ENCODE peak calls at places on chromosomes 5 and 9, in five cellular contexts. One of them, this sample, is unnamed.

GRCh38 chr5:1335540-1336095 is 9.3 kb downstream of the CLPTM1L start:
- DNase-seq in kidney: peak; percentile 54
- DNase-seq in fibroblast of mammary gland: no peak
- DNase-seq in epithelial cell of esophagus: no peak
- DNase-seq in body of pancreas: no peak
- DNase-seq in this sample: no peak

GRCh38 chr5:61304611-61305369 is 27.3 kb upstream of the ZSWIM6 start:
- DNase-seq in kidney: peak; percentile 56
- DNase-seq in fibroblast of mammary gland: peak; percentile 94
- DNase-seq in epithelial cell of esophagus: peak; percentile 100
- DNase-seq in body of pancreas: peak; percentile 38
- DNase-seq in this sample: peak; percentile 88

GRCh38 chr9:87120610-87121009 is 173.3 kb upstream of the GAS1 start:
- DNase-seq in kidney: no peak
- DNase-seq in fibroblast of mammary gland: no peak
- DNase-seq in epithelial cell of esophagus: no peak
- DNase-seq in body of pancreas: no peak
- DNase-seq in this sample: no peak

GRCh38 chr5:136040746-136041415 is 12.1 kb downstream of the TGFBI start:
- DNase-seq in kidney: no peak
- DNase-seq in fibroblast of mammary gland: no peak
- DNase-seq in epithelial cell of esophagus: no peak
- DNase-seq in body of pancreas: no peak
- DNase-seq in this sample: no peak

GRCh38 chr9:36976371-36977030 is 57.6 kb downstream of the PAX5 start:
- DNase-seq in kidney: no peak
- DNase-seq in fibroblast of mammary gland: peak; percentile 21
- DNase-seq in epithelial cell of esophagus: peak; percentile 96
- DNase-seq in body of pancreas: no peak
- DNase-seq in this sample: peak; percentile 36

GRCh38 chr9:127612993-127613954 is 1.2 kb downstream of the STXBP1 start:
- DNase-seq in kidney: peak; percentile 92
- DNase-seq in fibroblast of mammary gland: peak; percentile 65
- DNase-seq in epithelial cell of esophagus: peak; percentile 77
- DNase-seq in body of pancreas: peak; percentile 67
- DNase-seq in this sample: peak; percentile 77

GRCh38 chr5:154418344-154418820 is 27.4 kb upstream of the SAP30L start:
- DNase-seq in kidney: no peak
- DNase-seq in fibroblast of mammary gland: no peak
- DNase-seq in epithelial cell of esophagus: no peak
- DNase-seq in body of pancreas: no peak
- DNase-seq in this sample: no peak

GRCh38 chr5:121174351-121174750 is 677.3 kb upstream of the FTMT start:
- DNase-seq in kidney: no peak
- DNase-seq in fibroblast of mammary gland: peak; percentile 10
- DNase-seq in epithelial cell of esophagus: no peak
- DNase-seq in body of pancreas: no peak
- DNase-seq in this sample: no peak

GRCh38 chr5:111507276-111507675 is 5.1 kb downstream of the STARD4 start:
- DNase-seq in kidney: no peak
- DNase-seq in fibroblast of mammary gland: no peak
- DNase-seq in epithelial cell of esophagus: no peak
- DNase-seq in body of pancreas: no peak
- DNase-seq in this sample: no peak

GRCh38 chr9:135816179-135816970 is 91.0 kb downstream of the CAMSAP1 start:
- DNase-seq in kidney: no peak
- DNase-seq in fibroblast of mammary gland: no peak
- DNase-seq in epithelial cell of esophagus: no peak
- DNase-seq in body of pancreas: no peak
- DNase-seq in this sample: no peak

GRCh38 chr9:78430387-78430786 is 133.5 kb downstream of the PSAT1 start:
- DNase-seq in kidney: no peak
- DNase-seq in fibroblast of mammary gland: no peak
- DNase-seq in epithelial cell of esophagus: no peak
- DNase-seq in body of pancreas: no peak
- DNase-seq in this sample: no peak

GRCh38 chr5:94577466-94578245 is 40.7 kb downstream of the KIAA0825 start:
- DNase-seq in kidney: no peak
- DNase-seq in fibroblast of mammary gland: no peak
- DNase-seq in epithelial cell of esophagus: no peak
- DNase-seq in body of pancreas: no peak
- DNase-seq in this sample: no peak

GRCh38 chr9:29830815-29831214 is 2257.5 kb upstream of the C9orf72 start:
- DNase-seq in kidney: no peak
- DNase-seq in fibroblast of mammary gland: peak; percentile 9
- DNase-seq in epithelial cell of esophagus: peak; percentile 68
- DNase-seq in body of pancreas: peak; percentile 44
- DNase-seq in this sample: peak; percentile 53

GRCh38 chr5:78615697-78616096 is 32.9 kb downstream of the LHFPL2 start:
- DNase-seq in kidney: no peak
- DNase-seq in fibroblast of mammary gland: peak; percentile 42
- DNase-seq in epithelial cell of esophagus: peak; percentile 89
- DNase-seq in body of pancreas: no peak
- DNase-seq in this sample: peak; percentile 30

GRCh38 chr5:88727705-88728313 is 155.2 kb downstream of the MEF2C start:
- DNase-seq in kidney: no peak
- DNase-seq in fibroblast of mammary gland: peak; percentile 47
- DNase-seq in epithelial cell of esophagus: peak; percentile 41
- DNase-seq in body of pancreas: no peak
- DNase-seq in this sample: peak; percentile 16

GRCh38 chr5:179427032-179427675 is 81.9 kb upstream of the ADAMTS2 start:
- DNase-seq in kidney: peak; percentile 64
- DNase-seq in fibroblast of mammary gland: no peak
- DNase-seq in epithelial cell of esophagus: no peak
- DNase-seq in body of pancreas: no peak
- DNase-seq in this sample: no peak

GRCh38 chr5:45038366-45038987 is 229.7 kb downstream of the MRPS30 start:
- DNase-seq in kidney: no peak
- DNase-seq in fibroblast of mammary gland: peak; percentile 36
- DNase-seq in epithelial cell of esophagus: peak; percentile 43
- DNase-seq in body of pancreas: no peak
- DNase-seq in this sample: no peak

GRCh38 chr5:891837-892389 is 688 bp downstream of the BRD9 start:
- DNase-seq in kidney: no peak
- DNase-seq in fibroblast of mammary gland: peak; percentile 8
- DNase-seq in epithelial cell of esophagus: peak; percentile 29
- DNase-seq in body of pancreas: peak; percentile 28
- DNase-seq in this sample: no peak

GRCh38 chr5:172910828-172911627 is 48.2 kb upstream of the RPL26L1 start:
- DNase-seq in kidney: peak; percentile 89
- DNase-seq in fibroblast of mammary gland: peak; percentile 98
- DNase-seq in epithelial cell of esophagus: no peak
- DNase-seq in body of pancreas: peak; percentile 59
- DNase-seq in this sample: peak; percentile 85

GRCh38 chr9:133303266-133304157 is 28.5 kb upstream of the ABO start:
- DNase-seq in kidney: no peak
- DNase-seq in fibroblast of mammary gland: no peak
- DNase-seq in epithelial cell of esophagus: no peak
- DNase-seq in body of pancreas: no peak
- DNase-seq in this sample: no peak

GRCh38 chr9:135474915-135475314 is 4.7 kb upstream of the PPP1R26 start:
- DNase-seq in kidney: peak; percentile 76
- DNase-seq in fibroblast of mammary gland: no peak
- DNase-seq in epithelial cell of esophagus: no peak
- DNase-seq in body of pancreas: peak; percentile 30
- DNase-seq in this sample: peak; percentile 37

GRCh38 chr9:14320272-14321245 is 6.6 kb upstream of the NFIB start:
- DNase-seq in kidney: no peak
- DNase-seq in fibroblast of mammary gland: peak; percentile 99
- DNase-seq in epithelial cell of esophagus: peak; percentile 80
- DNase-seq in body of pancreas: peak; percentile 54
- DNase-seq in this sample: peak; percentile 78

GRCh38 chr9:14323083-14323968 is 9.4 kb upstream of the NFIB start:
- DNase-seq in kidney: no peak
- DNase-seq in fibroblast of mammary gland: no peak
- DNase-seq in epithelial cell of esophagus: no peak
- DNase-seq in body of pancreas: no peak
- DNase-seq in this sample: no peak

GRCh38 chr9:14323969-14324366 is 10.0 kb upstream of the NFIB start:
- DNase-seq in kidney: no peak
- DNase-seq in fibroblast of mammary gland: no peak
- DNase-seq in epithelial cell of esophagus: no peak
- DNase-seq in body of pancreas: no peak
- DNase-seq in this sample: no peak

GRCh38 chr9:14321517-14322125 is 7.7 kb upstream of the NFIB start:
- DNase-seq in kidney: no peak
- DNase-seq in fibroblast of mammary gland: peak; percentile 78
- DNase-seq in epithelial cell of esophagus: no peak
- DNase-seq in body of pancreas: no peak
- DNase-seq in this sample: no peak

GRCh38 chr9:14322211-14323082 is 8.5 kb upstream of the NFIB start:
- DNase-seq in kidney: peak; percentile 96
- DNase-seq in fibroblast of mammary gland: peak; percentile 83
- DNase-seq in epithelial cell of esophagus: peak; percentile 96
- DNase-seq in body of pancreas: peak; percentile 93
- DNase-seq in this sample: peak; percentile 63
- TF ChIP-seq CTCF in kidney: peak; percentile 44
- TF ChIP-seq CTCF in fibroblast of mammary gland: peak; percentile 4
- TF ChIP-seq CTCF in epithelial cell of esophagus: peak; percentile 28
- TF ChIP-seq CTCF in body of pancreas: peak; percentile 92
- TF ChIP-seq CTCF in this sample: peak; percentile 72

GRCh38 chr9:69236188-69236587 is 62.1 kb downstream of the TJP2 start:
- DNase-seq in kidney: no peak
- DNase-seq in fibroblast of mammary gland: no peak
- DNase-seq in epithelial cell of esophagus: no peak
- DNase-seq in body of pancreas: no peak
- DNase-seq in this sample: no peak
- TF ChIP-seq CTCF in kidney: no peak
- TF ChIP-seq CTCF in fibroblast of mammary gland: no peak
- TF ChIP-seq CTCF in epithelial cell of esophagus: no peak
- TF ChIP-seq CTCF in body of pancreas: no peak
- TF ChIP-seq CTCF in this sample: no peak

GRCh38 chr9:90870646-90871326 is 69.2 kb downstream of the SYK start:
- DNase-seq in kidney: no peak
- DNase-seq in fibroblast of mammary gland: peak; percentile 56
- DNase-seq in epithelial cell of esophagus: peak; percentile 59
- DNase-seq in body of pancreas: peak; percentile 58
- DNase-seq in this sample: peak; percentile 6
- TF ChIP-seq CTCF in kidney: peak; percentile 77
- TF ChIP-seq CTCF in fibroblast of mammary gland: peak; percentile 95
- TF ChIP-seq CTCF in epithelial cell of esophagus: peak; percentile 92
- TF ChIP-seq CTCF in body of pancreas: peak; percentile 81
- TF ChIP-seq CTCF in this sample: peak; percentile 92

DNA sequence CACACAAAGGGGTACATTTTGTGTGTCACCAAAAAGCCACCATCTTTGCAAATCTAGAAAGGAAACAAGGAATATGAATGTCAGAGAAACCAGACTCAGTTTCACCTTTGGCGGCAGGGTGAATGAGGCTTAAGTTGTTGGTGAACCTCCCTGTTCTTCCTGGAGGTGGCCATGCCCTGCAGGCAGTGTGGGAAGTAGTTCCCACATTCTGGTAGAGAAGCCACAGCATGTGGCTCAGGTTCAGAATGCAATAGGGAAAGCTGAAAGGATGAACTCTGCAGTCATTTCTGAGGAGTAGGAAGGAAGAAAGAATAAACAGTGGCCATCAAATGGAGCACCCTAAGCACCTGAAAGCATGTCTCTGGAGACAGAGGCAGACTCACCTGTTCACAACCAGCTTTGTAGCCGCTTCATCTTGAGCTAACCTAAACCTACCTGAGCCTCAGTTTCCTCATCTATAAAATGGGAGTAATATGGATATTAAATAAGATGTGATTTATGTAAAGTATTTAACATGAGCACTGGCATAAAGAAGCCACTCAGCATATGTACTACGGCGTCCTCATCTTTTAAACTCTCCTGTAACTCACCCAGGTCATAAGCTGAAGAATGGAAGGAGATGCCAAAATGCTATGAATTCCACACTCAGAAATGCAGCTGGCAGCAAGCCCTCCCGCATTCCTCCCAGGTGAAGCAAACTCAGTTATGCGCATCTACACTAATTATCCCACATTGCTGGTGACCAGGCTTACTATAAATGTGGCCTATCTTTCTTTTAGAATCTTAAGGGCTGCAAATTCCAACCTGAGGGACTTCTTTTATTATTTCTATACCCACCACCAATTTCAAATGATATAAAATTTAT is 86.0 kb downstream of the ZNF608 start:
- DNase-seq in kidney: no peak
- DNase-seq in fibroblast of mammary gland: peak; percentile 66
- DNase-seq in epithelial cell of esophagus: peak; percentile 88
- DNase-seq in body of pancreas: peak; percentile 68
- DNase-seq in this sample: no peak
- TF ChIP-seq CTCF in kidney: no peak
- TF ChIP-seq CTCF in fibroblast of mammary gland: no peak
- TF ChIP-seq CTCF in epithelial cell of esophagus: no peak
- TF ChIP-seq CTCF in body of pancreas: no peak
- TF ChIP-seq CTCF in this sample: no peak

GRCh38 chr5:34915139-34915855 is at the start of the genes BRIX1 and RAD1:
- DNase-seq in kidney: peak; percentile 99
- DNase-seq in fibroblast of mammary gland: peak; percentile 97
- DNase-seq in epithelial cell of esophagus: peak; percentile 99
- DNase-seq in body of pancreas: peak; percentile 98
- DNase-seq in this sample: peak; percentile 97

GRCh38 chr5:34918025-34918424 is 2.5 kb downstream of the BRIX1 start:
- DNase-seq in kidney: no peak
- DNase-seq in fibroblast of mammary gland: no peak
- DNase-seq in epithelial cell of esophagus: no peak
- DNase-seq in body of pancreas: no peak
- DNase-seq in this sample: no peak

GRCh38 chr5:34915856-34916192 is 313 bp downstream of the BRIX1 start:
- DNase-seq in kidney: no peak
- DNase-seq in fibroblast of mammary gland: no peak
- DNase-seq in epithelial cell of esophagus: no peak
- DNase-seq in body of pancreas: no peak
- DNase-seq in this sample: no peak

GRCh38 chr5:34914671-34915138 is 599 bp downstream of the RAD1 start:
- DNase-seq in kidney: peak; percentile 80
- DNase-seq in fibroblast of mammary gland: peak; percentile 25
- DNase-seq in epithelial cell of esophagus: no peak
- DNase-seq in body of pancreas: peak; percentile 31
- DNase-seq in this sample: peak; percentile 17

GRCh38 chr5:34916518-34916917 is 1.0 kb downstream of the BRIX1 start:
- DNase-seq in kidney: no peak
- DNase-seq in fibroblast of mammary gland: no peak
- DNase-seq in epithelial cell of esophagus: no peak
- DNase-seq in body of pancreas: no peak
- DNase-seq in this sample: no peak
- TF ChIP-seq CTCF in kidney: no peak
- TF ChIP-seq CTCF in fibroblast of mammary gland: no peak
- TF ChIP-seq CTCF in epithelial cell of esophagus: no peak
- TF ChIP-seq CTCF in body of pancreas: no peak
- TF ChIP-seq CTCF in this sample: no peak

DNA sequence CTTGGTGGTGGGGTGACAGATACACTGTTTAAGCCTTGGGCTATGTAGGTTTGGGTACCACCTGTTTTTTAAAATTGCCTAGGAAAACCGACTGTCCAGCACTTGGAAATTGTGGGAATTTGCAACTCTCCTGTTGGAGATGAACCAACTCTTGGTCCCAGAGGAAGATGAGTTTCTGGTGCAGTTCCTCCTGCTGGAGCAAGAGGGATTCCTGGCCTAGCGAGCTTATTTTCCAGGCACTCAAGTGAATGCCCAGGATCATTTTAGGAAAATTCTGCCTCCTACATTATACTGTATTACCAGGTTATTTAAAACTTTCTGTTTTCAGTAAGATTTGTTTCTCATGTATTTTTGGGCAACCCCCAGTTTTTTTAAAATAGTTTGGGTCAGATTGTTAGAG is 33.7 kb downstream of the AP3S1 start:
- DNase-seq in kidney: no peak
- DNase-seq in fibroblast of mammary gland: peak; percentile 34
- DNase-seq in epithelial cell of esophagus: no peak
- DNase-seq in body of pancreas: no peak
- DNase-seq in this sample: no peak
- TF ChIP-seq CTCF in kidney: no peak
- TF ChIP-seq CTCF in fibroblast of mammary gland: peak; percentile 41
- TF ChIP-seq CTCF in epithelial cell of esophagus: no peak
- TF ChIP-seq CTCF in body of pancreas: no peak
- TF ChIP-seq CTCF in this sample: peak; percentile 24

This sample was measured in HFFc6.